ENCODE peak calls at places on chromosome 4, in seven cellular contexts. O, Y, Z, J, N, C and K are unnamed samples.

GRCh38 chr4:176791591-176792347 is 953 bp downstream of the VEGFC start:
- DNase-seq in Y (peak), O (no peak), J (no peak), Z (no peak), N (no peak), C (peak), K (no peak)

GRCh38 chr4:38177792-38178665 is 217.8 kb downstream of the PTTG2 start:
- DNase-seq in Y (no peak), N (peak), Z (no peak), C (peak), O (no peak), J (peak), K (peak)

GRCh38 chr4:151955721-151956340 is 195.0 kb upstream of the GATB start:
- DNase-seq in Y (no peak), Z (no peak), J (no peak), O (peak), C (no peak), N (no peak), K (no peak)

GRCh38 chr4:182625193-182625592 is 292.0 kb downstream of the DCTD start:
- DNase-seq in Z (no peak), N (no peak), C (peak), J (no peak), O (no peak), Y (no peak), K (no peak)

GRCh38 chr4:156557962-156558361 is 413.6 kb downstream of the PDGFC start:
- DNase-seq in J (no peak), C (no peak), Z (no peak), N (no peak), Y (no peak), O (no peak), K (no peak)

GRCh38 chr4:174521800-174522182 is 497 bp downstream of the HPGD start:
- DNase-seq in J (no peak), Y (peak), C (peak), Z (no peak), N (no peak), O (no peak), K (peak)

GRCh38 chr4:167222098-167222497 is 12.2 kb downstream of the SPOCK3 start:
- DNase-seq in J (no peak), O (no peak), N (no peak), C (no peak), Y (no peak), Z (no peak), K (no peak)

GRCh38 chr4:105560488-105560887 is 8.1 kb downstream of the ARHGEF38 start:
- DNase-seq in C (no peak), J (no peak), Z (no peak), N (no peak), O (no peak), Y (no peak), K (no peak)

GRCh38 chr4:15004701-15005301 is 2.5 kb downstream of the CPEB2 start:
- DNase-seq in J (peak), Z (peak), Y (peak), C (peak), O (peak), N (peak), K (peak)

GRCh38 chr4:26490980-26491284 is 648 bp upstream of the CCKAR start:
- DNase-seq in J (no peak), C (no peak), Z (no peak), Y (no peak), O (no peak), N (no peak), K (no peak)

GRCh38 chr4:138039010-138039409 is 203.1 kb downstream of the SLC7A11 start:
- DNase-seq in O (peak), J (no peak), Y (no peak), Z (no peak), C (no peak), N (no peak), K (no peak)

GRCh38 chr4:81499840-81500239 is 28.1 kb upstream of the RASGEF1B start:
- DNase-seq in Y (no peak), O (no peak), J (no peak), N (no peak), C (no peak), Z (no peak), K (no peak)

GRCh38 chr4:8472689-8473197 is 32.2 kb downstream of the TRMT44 start:
- DNase-seq in Y (peak), C (peak), J (no peak), O (peak), N (no peak), Z (no peak), K (no peak)
- H3K27ac ChIP-seq in Y (no peak), C (peak), J (peak), O (peak), N (peak), Z (no peak), K (no peak)

GRCh38 chr4:125511715-125512114 is 197.0 kb downstream of the FAT4 start:
- DNase-seq in N (no peak), O (no peak), J (no peak), Z (no peak), Y (no peak), C (no peak), K (no peak)
- H3K27ac ChIP-seq in N (no peak), O (no peak), J (no peak), Z (no peak), Y (no peak), C (no peak), K (no peak)

GRCh38 chr4:7816771-7817170 is 122.9 kb downstream of the AFAP1 start:
- DNase-seq in C (no peak), Z (no peak), N (no peak), J (no peak), Y (peak), O (no peak), K (no peak)
- H3K27ac ChIP-seq in C (no peak), Z (no peak), N (no peak), J (no peak), Y (no peak), O (peak), K (no peak)

GRCh38 chr4:40577588-40578253 is 51.9 kb downstream of the RBM47 start:
- DNase-seq in C (no peak), Y (no peak), O (no peak), N (no peak), J (no peak), Z (no peak), K (no peak)

GRCh38 chr4:40576651-40577480 is 52.8 kb downstream of the RBM47 start:
- DNase-seq in N (peak), Z (no peak), O (peak), Y (peak), J (no peak), C (peak), K (no peak)

GRCh38 chr4:40573593-40574311 is 55.9 kb downstream of the RBM47 start:
- DNase-seq in Z (no peak), C (no peak), N (no peak), O (no peak), J (no peak), Y (no peak), K (no peak)

GRCh38 chr4:40572692-40573287 is 56.9 kb downstream of the RBM47 start:
- DNase-seq in Z (no peak), N (no peak), O (no peak), J (no peak), C (no peak), Y (no peak), K (no peak)

DNA sequence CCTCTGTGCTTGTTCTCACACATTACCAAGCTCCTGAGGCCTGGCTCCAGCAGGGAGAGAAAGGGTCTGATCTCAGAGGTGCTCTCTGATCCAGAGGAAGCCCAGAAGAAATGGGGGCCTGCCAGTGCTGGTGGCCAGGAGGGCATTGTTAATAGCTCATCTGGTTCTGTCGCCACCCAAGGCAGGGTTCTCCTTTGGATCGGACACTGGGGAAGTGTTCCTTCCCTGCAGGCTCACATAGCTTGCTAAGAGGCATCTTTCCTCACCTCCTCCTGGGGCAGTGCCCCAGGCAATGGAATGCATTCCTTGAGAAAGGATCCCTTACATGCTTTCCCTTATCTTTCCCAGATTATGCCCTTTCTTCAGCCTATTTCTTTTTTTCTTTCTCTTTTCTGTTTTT is 53.8 kb downstream of the RBM47 start:
- DNase-seq in O (no peak), N (no peak), J (no peak), Y (no peak), Z (no peak), C (no peak), K (no peak)
- H3K27ac ChIP-seq in O (no peak), N (no peak), J (no peak), Y (no peak), Z (no peak), C (no peak), K (no peak)

GRCh38 chr4:119549639-119550038 is 79.0 kb downstream of the PDE5A start:
- DNase-seq in J (no peak), C (no peak), O (no peak), N (no peak), Y (no peak), Z (no peak), K (no peak)

GRCh38 chr4:119550857-119551532 is 77.6 kb downstream of the PDE5A start:
- DNase-seq in Z (no peak), N (no peak), C (no peak), O (no peak), Y (no peak), J (no peak), K (no peak)
- H3K27ac ChIP-seq in Z (no peak), N (no peak), C (no peak), O (no peak), Y (no peak), J (no peak), K (no peak)